ENCODE peak calls at places on chromosome 14, in four cellular contexts. One of them, this sample, is unnamed.

GRCh38 chr14:77046706-77047105 is 18.2 kb upstream of the IRF2BPL start:
- DNase-seq in fibroblast of the aortic adventitia: peak; percentile 37
- DNase-seq in tibial artery: no peak
- DNase-seq in esophagus squamous epithelium: no peak
- DNase-seq in this sample: no peak

GRCh38 chr14:68458840-68459469 is 333.9 kb downstream of the ZFP36L1 start:
- DNase-seq in tibial artery: peak; percentile 81
- DNase-seq in esophagus squamous epithelium: no peak
- DNase-seq in fibroblast of the aortic adventitia: peak; percentile 95
- DNase-seq in this sample: no peak

GRCh38 chr14:20456971-20457370 is 1.9 kb downstream of the APEX1 start:
- DNase-seq in esophagus squamous epithelium: no peak
- DNase-seq in tibial artery: no peak
- DNase-seq in fibroblast of the aortic adventitia: no peak
- DNase-seq in this sample: no peak

GRCh38 chr14:104547998-104548700 is 31.4 kb upstream of the C14orf180 start:
- DNase-seq in tibial artery: peak; percentile 34
- DNase-seq in esophagus squamous epithelium: no peak
- DNase-seq in fibroblast of the aortic adventitia: no peak
- DNase-seq in this sample: no peak

GRCh38 chr14:101442451-101442850 is 118.8 kb upstream of the DIO3 start:
- DNase-seq in fibroblast of the aortic adventitia: no peak
- DNase-seq in esophagus squamous epithelium: no peak
- DNase-seq in tibial artery: no peak
- DNase-seq in this sample: peak; percentile 29

GRCh38 chr14:75981426-75981825 is 369 bp downstream of the TGFB3 start:
- DNase-seq in esophagus squamous epithelium: no peak
- DNase-seq in fibroblast of the aortic adventitia: no peak
- DNase-seq in tibial artery: no peak
- DNase-seq in this sample: peak; percentile 86

GRCh38 chr14:52251724-52252123 is 15.8 kb upstream of the PTGDR start:
- DNase-seq in esophagus squamous epithelium: no peak
- DNase-seq in tibial artery: no peak
- DNase-seq in fibroblast of the aortic adventitia: no peak
- DNase-seq in this sample: no peak

GRCh38 chr14:21923820-21924219 is 250.2 kb upstream of the OR4E1 start:
- DNase-seq in esophagus squamous epithelium: no peak
- DNase-seq in tibial artery: no peak
- DNase-seq in fibroblast of the aortic adventitia: no peak
- DNase-seq in this sample: peak; percentile 21

GRCh38 chr14:95389471-95390011 is 69.8 kb upstream of the CLMN start:
- DNase-seq in fibroblast of the aortic adventitia: no peak
- DNase-seq in tibial artery: peak; percentile 94
- DNase-seq in esophagus squamous epithelium: no peak
- DNase-seq in this sample: no peak

GRCh38 chr14:103516426-103517171 is 6.0 kb downstream of the CKB start:
- DNase-seq in esophagus squamous epithelium: no peak
- DNase-seq in tibial artery: no peak
- DNase-seq in fibroblast of the aortic adventitia: no peak
- DNase-seq in this sample: no peak

GRCh38 chr14:33237102-33237501 is 298.4 kb downstream of the NPAS3 start:
- DNase-seq in tibial artery: no peak
- DNase-seq in fibroblast of the aortic adventitia: no peak
- DNase-seq in esophagus squamous epithelium: no peak
- DNase-seq in this sample: no peak

GRCh38 chr14:87108726-87109125 is 884.3 kb downstream of the GALC start:
- DNase-seq in fibroblast of the aortic adventitia: peak; percentile 69
- DNase-seq in esophagus squamous epithelium: no peak
- DNase-seq in tibial artery: no peak
- DNase-seq in this sample: no peak

GRCh38 chr14:64217318-64217717 is 76.9 kb downstream of the ESR2 start:
- DNase-seq in tibial artery: no peak
- DNase-seq in fibroblast of the aortic adventitia: no peak
- DNase-seq in esophagus squamous epithelium: no peak
- DNase-seq in this sample: peak; percentile 64

GRCh38 chr14:49992448-49992847 is 99.6 kb downstream of the ARF6 start:
- DNase-seq in esophagus squamous epithelium: no peak
- DNase-seq in fibroblast of the aortic adventitia: no peak
- DNase-seq in tibial artery: no peak
- DNase-seq in this sample: no peak
- H3K4me3 ChIP-seq in esophagus squamous epithelium: no peak overlapping the region
- H3K4me3 ChIP-seq in fibroblast of the aortic adventitia: no peak overlapping the region
- H3K4me3 ChIP-seq in tibial artery: no peak overlapping the region
- H3K4me3 ChIP-seq in this sample: peak overlapping the region; percentile 49

DNA sequence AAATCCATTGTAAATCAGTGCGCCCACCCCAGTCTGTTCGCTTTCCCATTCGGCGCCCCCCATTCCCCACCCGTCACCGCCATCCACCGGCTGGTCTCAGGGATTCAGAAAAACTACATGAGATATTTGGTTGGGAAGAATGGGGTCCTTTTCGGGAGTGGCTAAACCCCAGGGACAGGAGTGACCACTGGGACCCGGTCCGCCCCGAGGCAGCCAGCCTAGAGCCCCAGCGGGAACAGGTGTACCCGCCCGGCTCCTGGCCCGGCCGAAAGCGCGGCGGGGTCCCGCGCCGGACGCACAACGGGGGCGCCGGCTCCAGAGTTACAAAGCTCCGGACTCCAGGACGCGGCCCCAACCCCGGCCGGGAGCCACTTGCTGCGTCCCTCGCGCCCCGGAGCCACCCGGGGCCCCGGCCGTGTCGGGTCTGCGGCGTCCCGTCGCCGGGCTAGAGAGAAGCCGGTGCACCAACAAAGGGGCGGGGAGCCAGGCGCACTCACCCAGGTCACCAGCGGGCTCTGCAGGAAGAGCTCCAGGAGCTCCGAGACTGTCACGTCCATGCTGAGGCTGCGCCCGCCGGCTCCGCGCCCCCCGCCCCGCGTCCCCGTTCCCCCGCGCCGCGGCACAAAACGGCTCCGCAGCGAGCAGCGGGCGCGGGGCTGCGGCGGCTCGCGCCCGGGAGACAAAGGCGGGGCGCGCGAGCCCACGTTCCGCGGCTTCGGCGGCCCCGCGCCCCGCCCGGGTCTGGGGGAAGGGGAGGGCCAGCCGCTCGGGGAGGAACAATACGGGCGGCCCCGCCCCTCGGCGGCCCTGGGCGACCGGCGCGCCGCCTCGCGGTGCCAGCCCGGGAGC is at the start of gene CCDC88C:
- DNase-seq in tibial artery: no peak
- DNase-seq in esophagus squamous epithelium: peak; percentile 15
- DNase-seq in fibroblast of the aortic adventitia: no peak
- DNase-seq in this sample: peak; percentile 84
- TF ChIP-seq CTCF in tibial artery: no peak
- TF ChIP-seq CTCF in esophagus squamous epithelium: no peak
- TF ChIP-seq CTCF in fibroblast of the aortic adventitia: no peak
- TF ChIP-seq CTCF in this sample: no peak

DNA sequence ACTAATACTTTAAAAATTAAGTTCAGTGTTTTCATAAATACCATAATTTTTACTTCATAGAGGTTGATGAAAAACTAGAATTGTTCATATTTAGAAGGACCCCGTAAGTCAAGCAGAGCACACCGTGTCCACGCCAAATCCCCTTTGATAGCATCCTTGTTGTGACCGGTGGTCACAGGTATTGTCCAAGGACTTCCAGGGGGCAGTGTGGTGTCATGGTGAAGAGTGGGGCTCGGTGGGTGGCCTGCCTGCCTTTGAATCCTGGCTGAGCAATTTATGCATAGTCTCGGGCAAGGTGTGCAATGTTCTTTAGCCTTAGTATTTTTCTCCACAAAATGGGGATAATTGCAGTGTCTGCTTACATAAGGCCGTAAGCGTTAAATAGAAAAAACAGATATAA is 169.9 kb downstream of the KTN1 start:
- DNase-seq in fibroblast of the aortic adventitia: no peak
- DNase-seq in tibial artery: no peak
- DNase-seq in esophagus squamous epithelium: no peak
- DNase-seq in this sample: no peak
- H3K4me3 ChIP-seq in fibroblast of the aortic adventitia: no peak overlapping the region
- H3K4me3 ChIP-seq in tibial artery: no peak overlapping the region
- H3K4me3 ChIP-seq in esophagus squamous epithelium: no peak overlapping the region
- H3K4me3 ChIP-seq in this sample: no peak overlapping the region

DNA sequence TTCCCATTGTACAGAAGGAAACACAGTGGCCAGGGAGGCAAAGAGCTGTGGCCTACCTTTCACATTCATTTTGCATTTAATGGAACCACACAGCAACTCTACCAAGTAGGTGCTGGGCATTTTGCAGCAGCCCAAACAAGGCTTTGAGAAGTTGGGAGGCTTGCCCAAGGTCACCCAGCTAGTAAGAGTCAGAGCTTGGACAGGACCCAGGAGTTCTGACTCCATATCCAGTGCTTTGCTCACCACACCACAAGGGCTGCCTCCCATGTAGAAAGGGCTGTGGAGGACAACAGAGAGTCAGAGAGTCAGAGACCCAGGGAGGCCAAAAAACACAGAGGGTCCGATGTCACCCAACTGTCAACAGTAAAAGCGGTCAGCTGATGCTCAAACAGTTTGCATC is 400.2 kb downstream of the BCL11B start:
- DNase-seq in fibroblast of the aortic adventitia: no peak
- DNase-seq in esophagus squamous epithelium: no peak
- DNase-seq in tibial artery: no peak
- DNase-seq in this sample: no peak
- TF ChIP-seq CTCF in fibroblast of the aortic adventitia: no peak
- TF ChIP-seq CTCF in esophagus squamous epithelium: no peak
- TF ChIP-seq CTCF in tibial artery: no peak
- TF ChIP-seq CTCF in this sample: no peak

This sample was measured in GM12865.